ENCODE peak calls at places on chromosomes 12 and 14, in seven cellular contexts. M, L, R, C, V, O and Y are unnamed samples.

GRCh38 chr12:3838065-3838464 is 35.1 kb downstream of the PARP11 start:
- DNase-seq in M (no peak), L (no peak), R (no peak), C (no peak), V (no peak), O (no peak), Y (no peak)

GRCh38 chr14:106694638-106695393 is 1168.4 kb downstream of the TMEM121 start:
- DNase-seq in M (no peak), L (peak), R (peak), C (no peak), V (no peak), O (peak), Y (no peak)

GRCh38 chr12:25990495-25990894 is 32.0 kb downstream of the RASSF8 start:
- DNase-seq in M (no peak), L (no peak), R (no peak), C (no peak), V (no peak), O (no peak), Y (no peak)

GRCh38 chr12:104637616-104638015 is 180.9 kb downstream of the CHST11 start:
- DNase-seq in M (no peak), L (no peak), R (no peak), C (no peak), V (no peak), O (peak), Y (no peak)

GRCh38 chr12:130138478-130138877 is 23.8 kb upstream of the FZD10 start:
- DNase-seq in M (no peak), L (no peak), R (no peak), C (no peak), V (no peak), O (no peak), Y (no peak)

GRCh38 chr12:121800694-121801600 is 2.9 kb upstream of the SETD1B start:
- DNase-seq in M (peak), L (peak), R (peak), C (peak), V (no peak), O (peak), Y (no peak)

GRCh38 chr14:45811155-45811554 is 558.2 kb upstream of the MIS18BP1 start:
- DNase-seq in M (no peak), L (no peak), R (no peak), C (no peak), V (no peak), O (no peak), Y (no peak)

GRCh38 chr12:117857632-117858274 is 111.0 kb downstream of the KSR2 start:
- DNase-seq in M (peak), L (peak), R (peak), C (peak), V (no peak), O (peak), Y (peak)

GRCh38 chr14:68520637-68521556 is 272.0 kb downstream of the ZFP36L1 start:
- DNase-seq in M (no peak), L (no peak), R (peak), C (no peak), V (no peak), O (no peak), Y (no peak)

GRCh38 chr12:44960856-44961255 is 84.7 kb upstream of the NELL2 start:
- DNase-seq in M (no peak), L (no peak), R (no peak), C (no peak), V (no peak), O (no peak), Y (peak)
- TF ChIP-seq CTCF in M (no peak), L (no peak), R (no peak), C (no peak), V (no peak), O (no peak), Y (peak)

GRCh38 chr12:113359133-113359938 is 949 bp downstream of the PLBD2 start:
- DNase-seq in M (no peak), L (peak), R (peak), C (peak), V (no peak), O (no peak), Y (no peak)

GRCh38 chr12:113361574-113362370 is 3.4 kb downstream of the PLBD2 start:
- DNase-seq in M (no peak), L (no peak), R (no peak), C (peak), V (no peak), O (no peak), Y (no peak)

GRCh38 chr12:113359939-113360748 is 1.8 kb downstream of the PLBD2 start:
- DNase-seq in M (no peak), L (no peak), R (no peak), C (peak), V (no peak), O (no peak), Y (no peak)

GRCh38 chr12:113358381-113359132 is at the start of gene PLBD2:
- DNase-seq in M (peak), L (peak), R (peak), C (peak), V (peak), O (peak), Y (peak)
- TF ChIP-seq CTCF in M (no peak), L (no peak), R (no peak), C (peak), V (no peak), O (no peak), Y (no peak)

GRCh38 chr14:31745741-31746140 is 184.5 kb downstream of the NUBPL start:
- DNase-seq in M (no peak), L (no peak), R (no peak), C (no peak), V (no peak), O (no peak), Y (no peak)
- TF ChIP-seq CTCF in M (no peak), L (no peak), R (no peak), C (no peak), V (no peak), O (no peak), Y (peak)

DNA sequence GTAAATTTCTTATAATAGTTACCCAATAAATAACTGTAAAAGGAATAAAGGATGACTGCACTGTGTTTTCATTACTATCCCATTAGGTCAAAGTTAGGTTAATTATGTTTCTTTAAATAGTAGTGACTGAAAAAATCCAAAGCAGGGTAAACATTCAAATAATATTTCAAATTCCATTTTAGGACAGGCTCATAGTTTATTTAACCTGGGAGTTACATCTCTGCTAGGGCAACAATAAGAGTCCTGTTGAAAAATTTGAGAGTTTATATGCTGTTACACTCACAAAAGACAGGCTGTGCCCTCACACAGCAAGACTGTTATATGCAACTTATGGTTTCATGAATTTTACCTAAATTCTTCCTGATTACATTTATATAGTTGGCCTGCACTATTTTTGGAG is 8.0 kb downstream of the ERP27 start:
- DNase-seq in M (no peak), L (no peak), R (no peak), C (no peak), V (no peak), O (no peak), Y (no peak)
- TF ChIP-seq CTCF in M (no peak), L (no peak), R (no peak), C (no peak), V (no peak), O (no peak), Y (no peak)

DNA sequence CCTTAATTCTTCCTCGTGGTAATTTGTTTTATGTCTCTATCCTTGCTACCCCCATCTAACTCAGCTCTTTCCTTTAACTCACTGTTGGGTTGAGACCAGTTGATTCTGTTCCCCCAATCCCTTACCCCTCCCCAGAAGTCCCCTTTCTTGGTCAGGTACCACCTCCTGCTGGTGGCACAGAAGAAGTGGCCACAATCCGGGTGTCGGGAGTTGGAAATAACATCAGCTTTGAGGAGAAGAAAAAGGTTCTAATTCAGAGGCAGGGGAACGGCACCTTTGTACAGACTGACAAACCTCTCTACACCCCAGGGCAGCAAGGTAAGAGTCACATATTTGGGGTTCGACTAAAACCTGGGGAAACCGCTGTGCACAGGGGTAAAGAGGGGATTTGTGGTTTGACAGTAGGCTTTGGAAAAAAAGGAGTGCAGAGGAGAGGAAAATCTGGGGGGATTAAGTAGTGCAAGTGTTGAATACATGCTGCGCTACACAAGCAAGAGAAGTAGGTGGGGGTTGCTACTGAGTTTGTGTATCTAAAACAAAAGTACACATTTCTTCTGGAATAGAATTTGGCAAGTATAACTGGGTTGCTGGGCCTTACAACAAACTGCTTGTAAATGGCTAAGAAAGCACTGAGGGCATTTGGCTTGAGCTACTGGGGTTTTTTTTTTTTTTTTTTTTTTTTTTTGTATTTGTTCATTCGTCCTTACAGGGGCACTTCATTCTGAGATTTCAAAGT is 1.3 kb downstream of the A2ML1 start:
- DNase-seq in M (peak), L (peak), R (no peak), C (peak), V (no peak), O (peak), Y (peak)
- TF ChIP-seq CTCF in M (peak), L (peak), R (peak), C (peak), V (peak), O (no peak), Y (peak)

GRCh38 chr14:34331728-34332623 is 130.1 kb downstream of the SPTSSA start:
- DNase-seq in M (peak), L (peak), R (peak), C (peak), V (no peak), O (peak), Y (peak)
- TF ChIP-seq CTCF in M (peak), L (peak), R (peak), C (peak), V (peak), O (peak), Y (peak)